ENCODE peak calls at places on chromosomes 16 and 17, in eight cellular contexts. One of them, this sample, is unnamed.

GRCh38 chr16:4922721-4923342 is 14.1 kb downstream of the PPL start:
- DNase-seq in ovary: no peak
- DNase-seq in AG08395: no peak
- DNase-seq in RPMI8226: no peak
- DNase-seq in astrocyte of the spinal cord: no peak
- DNase-seq in T-helper 17 cell: no peak
- DNase-seq in fibroblast of lung: no peak
- DNase-seq in HEK293T: no peak
- DNase-seq in this sample: no peak

GRCh38 chr17:16925461-16926060 is 46.4 kb downstream of the TNFRSF13B start:
- DNase-seq in ovary: no peak
- DNase-seq in AG08395: no peak
- DNase-seq in RPMI8226: no peak
- DNase-seq in astrocyte of the spinal cord: no peak
- DNase-seq in T-helper 17 cell: no peak
- DNase-seq in fibroblast of lung: no peak
- DNase-seq in HEK293T: no peak
- DNase-seq in this sample: no peak

GRCh38 chr17:78316867-78317816 is 42.7 kb downstream of the SOCS3 start:
- DNase-seq in ovary: no peak
- DNase-seq in AG08395: no peak
- DNase-seq in RPMI8226: peak; percentile 23
- DNase-seq in astrocyte of the spinal cord: peak; percentile 48
- DNase-seq in T-helper 17 cell: no peak
- DNase-seq in fibroblast of lung: peak; percentile 48
- DNase-seq in HEK293T: no peak
- DNase-seq in this sample: peak; percentile 94

GRCh38 chr16:25279491-25279890 is 21.8 kb upstream of the ZKSCAN2 start:
- DNase-seq in ovary: no peak
- DNase-seq in AG08395: no peak
- DNase-seq in RPMI8226: no peak
- DNase-seq in astrocyte of the spinal cord: no peak
- DNase-seq in T-helper 17 cell: no peak
- DNase-seq in fibroblast of lung: no peak
- DNase-seq in HEK293T: no peak
- DNase-seq in this sample: no peak

GRCh38 chr17:29068828-29069227 is 25.9 kb downstream of the PIPOX start:
- DNase-seq in ovary: no peak
- DNase-seq in AG08395: no peak
- DNase-seq in RPMI8226: no peak
- DNase-seq in astrocyte of the spinal cord: no peak
- DNase-seq in T-helper 17 cell: no peak
- DNase-seq in fibroblast of lung: no peak
- DNase-seq in HEK293T: no peak
- DNase-seq in this sample: no peak

GRCh38 chr17:81712468-81713003 is 452 bp downstream of the SLC25A10 start:
- DNase-seq in ovary: no peak
- DNase-seq in AG08395: peak; percentile 67
- DNase-seq in RPMI8226: peak; percentile 67
- DNase-seq in astrocyte of the spinal cord: no peak
- DNase-seq in T-helper 17 cell: no peak
- DNase-seq in fibroblast of lung: no peak
- DNase-seq in HEK293T: peak; percentile 47
- DNase-seq in this sample: peak; percentile 38

GRCh38 chr16:49345829-49346228 is 27.8 kb upstream of the C16orf78 start:
- DNase-seq in ovary: no peak
- DNase-seq in AG08395: no peak
- DNase-seq in RPMI8226: peak; percentile 66
- DNase-seq in astrocyte of the spinal cord: no peak
- DNase-seq in T-helper 17 cell: no peak
- DNase-seq in fibroblast of lung: no peak
- DNase-seq in HEK293T: no peak
- DNase-seq in this sample: no peak

GRCh38 chr17:43025290-43025657 is 243 bp downstream of the RND2 start:
- DNase-seq in ovary: no peak
- DNase-seq in AG08395: no peak
- DNase-seq in RPMI8226: no peak
- DNase-seq in astrocyte of the spinal cord: no peak
- DNase-seq in T-helper 17 cell: no peak
- DNase-seq in fibroblast of lung: no peak
- DNase-seq in HEK293T: no peak
- DNase-seq in this sample: no peak

GRCh38 chr16:21159281-21159951 is 942 bp downstream of the LDAF1 start:
- DNase-seq in ovary: peak; percentile 61
- DNase-seq in AG08395: no peak
- DNase-seq in RPMI8226: no peak
- DNase-seq in astrocyte of the spinal cord: no peak
- DNase-seq in T-helper 17 cell: peak; percentile 10
- DNase-seq in fibroblast of lung: peak; percentile 10
- DNase-seq in HEK293T: no peak
- DNase-seq in this sample: peak; percentile 79

GRCh38 chr17:9291912-9292562 is 270.7 kb downstream of the NTN1 start:
- DNase-seq in ovary: peak; percentile 56
- DNase-seq in AG08395: peak; percentile 64
- DNase-seq in RPMI8226: no peak
- DNase-seq in astrocyte of the spinal cord: peak; percentile 8
- DNase-seq in T-helper 17 cell: no peak
- DNase-seq in fibroblast of lung: peak; percentile 31
- DNase-seq in HEK293T: peak; percentile 63
- DNase-seq in this sample: peak; percentile 51

GRCh38 chr17:8479431-8479947 is 43.8 kb downstream of the NDEL1 start:
- DNase-seq in ovary: peak; percentile 82
- DNase-seq in AG08395: peak; percentile 93
- DNase-seq in RPMI8226: no peak
- DNase-seq in astrocyte of the spinal cord: peak; percentile 36
- DNase-seq in T-helper 17 cell: no peak
- DNase-seq in fibroblast of lung: peak; percentile 81
- DNase-seq in HEK293T: no peak
- DNase-seq in this sample: no peak

GRCh38 chr16:81850197-81850944 is 71.3 kb downstream of the PLCG2 start:
- DNase-seq in ovary: no peak
- DNase-seq in AG08395: no peak
- DNase-seq in RPMI8226: no peak
- DNase-seq in astrocyte of the spinal cord: no peak
- DNase-seq in T-helper 17 cell: no peak
- DNase-seq in fibroblast of lung: no peak
- DNase-seq in HEK293T: no peak
- DNase-seq in this sample: no peak

GRCh38 chr17:42009170-42009569 is 8.1 kb downstream of the DNAJC7 start:
- DNase-seq in ovary: no peak
- DNase-seq in AG08395: no peak
- DNase-seq in RPMI8226: no peak
- DNase-seq in astrocyte of the spinal cord: no peak
- DNase-seq in T-helper 17 cell: no peak
- DNase-seq in fibroblast of lung: no peak
- DNase-seq in HEK293T: no peak
- DNase-seq in this sample: no peak

GRCh38 chr17:21462259-21462658 is 86.1 kb downstream of the KCNJ12 start:
- DNase-seq in ovary: no peak
- DNase-seq in AG08395: no peak
- DNase-seq in RPMI8226: no peak
- DNase-seq in astrocyte of the spinal cord: no peak
- DNase-seq in T-helper 17 cell: no peak
- DNase-seq in fibroblast of lung: no peak
- DNase-seq in HEK293T: no peak
- DNase-seq in this sample: no peak

GRCh38 chr17:37088459-37088858 is 139.7 kb downstream of the AATF start:
- DNase-seq in ovary: no peak
- DNase-seq in AG08395: no peak
- DNase-seq in RPMI8226: no peak
- DNase-seq in astrocyte of the spinal cord: no peak
- DNase-seq in T-helper 17 cell: no peak
- DNase-seq in fibroblast of lung: no peak
- DNase-seq in HEK293T: no peak
- DNase-seq in this sample: no peak

GRCh38 chr17:61128671-61129115 is 270.9 kb upstream of the TBX2 start:
- DNase-seq in ovary: no peak
- DNase-seq in AG08395: peak; percentile 49
- DNase-seq in RPMI8226: no peak
- DNase-seq in astrocyte of the spinal cord: no peak
- DNase-seq in T-helper 17 cell: no peak
- DNase-seq in fibroblast of lung: peak; percentile 85
- DNase-seq in HEK293T: no peak
- DNase-seq in this sample: no peak

GRCh38 chr17:21363776-21364642 is 12.1 kb upstream of the KCNJ12 start:
- DNase-seq in ovary: no peak
- DNase-seq in AG08395: no peak
- DNase-seq in RPMI8226: no peak
- DNase-seq in astrocyte of the spinal cord: no peak
- DNase-seq in T-helper 17 cell: no peak
- DNase-seq in fibroblast of lung: no peak
- DNase-seq in HEK293T: no peak
- DNase-seq in this sample: no peak

GRCh38 chr17:71180801-71181385 is 939.9 kb upstream of the SOX9 start:
- DNase-seq in ovary: no peak
- DNase-seq in AG08395: peak; percentile 65
- DNase-seq in RPMI8226: no peak
- DNase-seq in astrocyte of the spinal cord: peak; percentile 81
- DNase-seq in T-helper 17 cell: no peak
- DNase-seq in fibroblast of lung: peak; percentile 74
- DNase-seq in HEK293T: peak; percentile 67
- DNase-seq in this sample: peak; percentile 70